ENCODE peak calls at places on chromosomes 5 and 9, in four cellular contexts. A is GM12878, V is K562, B is HepG2. N is an unnamed sample.

GRCh38 chr5:176803027-176803942 is 7.1 kb upstream of the UNC5A start:
- DNase-seq in B (no peak), V (no peak), A (no peak), N (no peak)

GRCh38 chr5:55173696-55174101 is 722 bp upstream of the CDC20B start:
- DNase-seq in V (peak), B (no peak), A (no peak), N (no peak)

GRCh38 chr9:3788211-3788610 is 262.4 kb upstream of the RFX3 start:
- DNase-seq in B (no peak), V (no peak), A (no peak), N (no peak)

GRCh38 chr5:123035320-123035949 is 1.1 kb downstream of the PPIC start:
- DNase-seq in A (no peak), V (peak), B (peak), N (peak)

GRCh38 chr5:132083065-132083678 is 9.6 kb downstream of the CSF2 start:
- DNase-seq in A (no peak), B (no peak), V (no peak), N (no peak)

GRCh38 chr5:132456553-132457361 is 33.8 kb downstream of the IRF1 start:
- DNase-seq in V (no peak), A (peak), B (no peak), N (no peak)

GRCh38 chr5:115419794-115420585 is 123.5 kb upstream of the CCDC112 start:
- DNase-seq in V (no peak), A (no peak), B (no peak), N (no peak)

GRCh38 chr9:136091582-136092352 is 3.3 kb downstream of the NACC2 start:
- DNase-seq in V (no peak), B (no peak), A (no peak), N (no peak)

GRCh38 chr5:84036842-84037241 is 316.2 kb upstream of the HAPLN1 start:
- DNase-seq in A (no peak), V (no peak), B (no peak), N (peak)

GRCh38 chr5:113760486-113760885 is 247.0 kb downstream of the YTHDC2 start:
- DNase-seq in B (no peak), A (no peak), V (no peak), N (no peak)

GRCh38 chr5:136036991-136037705 is 8.4 kb downstream of the TGFBI start:
- DNase-seq in B (no peak), V (no peak), A (peak), N (no peak)

GRCh38 chr5:45643051-45643450 is 53.1 kb downstream of the HCN1 start:
- DNase-seq in B (no peak), A (no peak), V (no peak), N (no peak)

GRCh38 chr9:109793196-109793595 is 13.2 kb downstream of the PALM2AKAP2 start:
- DNase-seq in A (no peak), B (no peak), V (no peak), N (no peak)

GRCh38 chr9:31232485-31232884 is 1152.0 kb upstream of the ACO1 start:
- DNase-seq in V (no peak), A (no peak), B (no peak), N (no peak)

GRCh38 chr5:74885170-74885569 is 19.0 kb upstream of the FAM169A start:
- DNase-seq in B (peak), A (no peak), V (no peak), N (no peak)

GRCh38 chr9:18347381-18348084 is 126.4 kb upstream of the ADAMTSL1 start:
- DNase-seq in A (no peak), V (no peak), B (no peak), N (no peak)

GRCh38 chr5:151060742-151061141 is 20.1 kb downstream of the TNIP1 start:
- DNase-seq in B (no peak), V (no peak), A (no peak), N (no peak)

GRCh38 chr9:7788772-7789171 is 10.8 kb downstream of the DMAC1 start:
- DNase-seq in V (no peak), B (no peak), A (no peak), N (no peak)

GRCh38 chr9:101354143-101354764 is 30.6 kb downstream of the BAAT start:
- DNase-seq in A (no peak), B (peak), V (no peak), N (no peak)

GRCh38 chr9:77647659-77648457 is at the start of gene GNA14:
- DNase-seq in B (no peak), V (no peak), A (no peak), N (peak)

GRCh38 chr5:73823508-73823925 is 197.5 kb downstream of the ARHGEF28 start:
- DNase-seq in V (no peak), A (no peak), B (peak), N (no peak)

GRCh38 chr9:114146735-114147134 is 8.6 kb upstream of the COL27A1 start:
- DNase-seq in B (no peak), V (no peak), A (no peak), N (no peak)

GRCh38 chr5:19104963-19105362 is 883.0 kb downstream of the CDH18 start:
- DNase-seq in V (no peak), A (no peak), B (no peak), N (no peak)

GRCh38 chr9:111975709-111976108 is 79.1 kb downstream of the UGCG start:
- DNase-seq in A (peak), V (no peak), B (peak), N (peak)

GRCh38 chr5:170297589-170298462 is at the start of gene LCP2:
- DNase-seq in A (no peak), V (no peak), B (no peak), N (no peak)

GRCh38 chr5:87074934-87075541 is 192.6 kb upstream of the RASA1 start:
- DNase-seq in B (no peak), V (peak), A (peak), N (no peak)

GRCh38 chr5:73229271-73229670 is 56.3 kb downstream of the TMEM174 start:
- DNase-seq in A (no peak), V (no peak), B (no peak), N (no peak)

GRCh38 chr5:150155258-150156032 is at the start of gene PDGFRB:
- DNase-seq in A (no peak), B (no peak), V (peak), N (peak)

GRCh38 chr5:1754531-1755220 is 45.0 kb downstream of the MRPL36 start:
- DNase-seq in V (no peak), A (no peak), B (no peak), N (no peak)

GRCh38 chr5:143314664-143315063 is 88.8 kb downstream of the NR3C1 start:
- DNase-seq in V (no peak), A (no peak), B (no peak), N (no peak)

GRCh38 chr9:131140550-131140949 is 15.2 kb downstream of the NUP214 start:
- DNase-seq in A (no peak), B (no peak), V (peak), N (no peak)

GRCh38 chr5:103674739-103675138 is 112.2 kb upstream of the NUDT12 start:
- DNase-seq in B (no peak), V (no peak), A (no peak), N (no peak)

GRCh38 chr9:134960701-134961181 is 43.0 kb upstream of the FCN1 start:
- DNase-seq in V (no peak), A (no peak), B (no peak), N (peak)

GRCh38 chr5:53877243-53877642 is 316.8 kb downstream of the NDUFS4 start:
- DNase-seq in B (no peak), A (no peak), V (no peak), N (no peak)

GRCh38 chr5:98769256-98770157 is 4.0 kb upstream of the RGMB start:
- DNase-seq in B (no peak), V (no peak), A (no peak), N (peak)

GRCh38 chr9:36937346-36937745 is 96.7 kb downstream of the PAX5 start:
- DNase-seq in A (no peak), V (no peak), B (no peak), N (no peak)

GRCh38 chr5:59503223-59503622 is 390.3 kb downstream of the PDE4D start:
- DNase-seq in V (no peak), A (no peak), B (no peak), N (no peak)

GRCh38 chr5:74957029-74957781 is 91.0 kb upstream of the FAM169A start:
- DNase-seq in V (no peak), A (no peak), B (no peak), N (no peak)

GRCh38 chr5:7904170-7904569 is 35.2 kb downstream of the MTRR start:
- DNase-seq in B (peak), A (no peak), V (no peak), N (no peak)

GRCh38 chr9:76333964-76334363 is 60.3 kb downstream of the RFK start:
- DNase-seq in V (no peak), B (no peak), A (no peak), N (no peak)

GRCh38 chr5:16179936-16180788 is 571 bp upstream of the MARCHF11 start:
- DNase-seq in V (no peak), B (no peak), A (no peak), N (peak)

GRCh38 chr5:16180789-16181082 is 1.1 kb upstream of the MARCHF11 start:
- DNase-seq in V (no peak), A (no peak), B (no peak), N (no peak)

GRCh38 chr5:16179511-16179935 is at the start of gene MARCHF11:
- DNase-seq in B (no peak), V (no peak), A (no peak), N (peak)

DNA sequence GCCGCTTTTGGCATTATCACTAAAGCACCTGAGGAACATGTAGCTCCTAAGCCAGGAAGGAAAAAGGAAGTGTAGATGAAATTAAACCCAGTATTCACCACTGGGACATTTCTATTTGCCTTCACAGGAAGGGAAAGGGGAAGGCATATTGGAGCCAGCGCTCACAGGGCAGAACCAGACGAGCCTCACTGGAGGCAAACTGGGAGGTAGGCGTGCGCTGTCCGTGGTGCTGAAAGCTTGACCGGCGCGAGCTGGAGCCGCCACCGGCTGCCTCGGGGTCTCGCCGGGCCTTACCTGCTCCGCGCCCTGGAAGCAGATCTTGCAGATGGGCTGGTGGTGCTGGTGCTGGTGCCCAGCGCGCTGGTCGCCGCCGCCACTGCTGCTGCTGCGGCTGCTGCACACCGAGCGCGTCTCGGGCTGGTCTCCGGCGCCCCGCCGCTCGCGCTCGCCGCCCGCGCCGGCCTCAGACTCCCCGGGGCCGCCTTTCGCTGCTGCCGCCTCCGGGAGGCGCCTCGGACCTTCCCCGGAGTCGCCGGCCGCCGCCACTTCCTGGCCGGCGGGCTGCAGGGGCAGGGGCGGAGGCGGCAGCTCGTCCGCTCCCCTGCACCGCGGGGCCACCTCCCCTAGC is 732 bp downstream of the MARCHF11 start:
- DNase-seq in A (no peak), B (peak), V (peak), N (peak)
- TF ChIP-seq USF2 in A (no peak), B (no peak), V (no peak), N (peak)

GRCh38 chr5:124719346-124719967 is 27.0 kb downstream of the ZNF608 start:
- DNase-seq in A (no peak), V (no peak), B (no peak), N (no peak)
- TF ChIP-seq CREB1 in A (no peak), V (no peak), B (no peak), N (no peak)

GRCh38 chr9:107309271-107309670 is 26.2 kb downstream of the RAD23B start:
- DNase-seq in A (peak), B (no peak), V (no peak), N (no peak)
- TF ChIP-seq NR2C2 in A (no peak), B (no peak), V (no peak), N (no peak)

GRCh38 chr9:86767373-86767772 is 179.9 kb downstream of the GAS1 start:
- DNase-seq in A (no peak), B (no peak), V (no peak), N (no peak)

GRCh38 chr9:86768020-86768419 is 179.3 kb downstream of the GAS1 start:
- DNase-seq in V (no peak), A (no peak), B (no peak), N (no peak)

GRCh38 chr9:86771391-86771790 is 175.9 kb downstream of the GAS1 start:
- DNase-seq in A (no peak), B (no peak), V (no peak), N (no peak)

GRCh38 chr9:86766912-86767311 is 180.4 kb downstream of the GAS1 start:
- DNase-seq in A (no peak), B (peak), V (no peak), N (no peak)

GRCh38 chr9:86768709-86769108 is 178.6 kb downstream of the GAS1 start:
- DNase-seq in A (no peak), B (no peak), V (no peak), N (no peak)
- TF ChIP-seq USF2 in A (no peak), B (no peak), V (no peak), N (no peak)

DNA sequence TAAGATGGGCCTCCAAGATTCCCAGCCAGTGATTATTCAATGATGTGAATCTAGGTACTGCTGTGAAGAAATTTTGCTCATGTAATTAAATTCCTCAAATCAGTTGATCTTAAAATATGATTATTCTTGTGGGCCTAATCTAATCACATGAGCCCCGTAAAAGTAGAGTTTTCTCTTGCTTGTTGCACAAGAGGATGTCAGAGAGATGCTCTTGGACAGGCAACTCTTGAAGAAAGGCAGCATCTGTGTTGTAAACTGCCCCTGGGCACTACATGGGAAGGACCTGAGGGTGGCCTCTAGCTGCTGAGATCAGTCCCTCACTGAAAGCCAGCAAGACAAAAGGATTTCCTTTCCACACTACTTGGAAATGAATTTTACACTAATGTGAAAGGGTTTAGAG is 132.9 kb downstream of the TRPM3 start:
- DNase-seq in A (no peak), V (no peak), B (no peak), N (no peak)
- TF ChIP-seq CREB1 in A (no peak), V (no peak), B (no peak), N (no peak)

DNA sequence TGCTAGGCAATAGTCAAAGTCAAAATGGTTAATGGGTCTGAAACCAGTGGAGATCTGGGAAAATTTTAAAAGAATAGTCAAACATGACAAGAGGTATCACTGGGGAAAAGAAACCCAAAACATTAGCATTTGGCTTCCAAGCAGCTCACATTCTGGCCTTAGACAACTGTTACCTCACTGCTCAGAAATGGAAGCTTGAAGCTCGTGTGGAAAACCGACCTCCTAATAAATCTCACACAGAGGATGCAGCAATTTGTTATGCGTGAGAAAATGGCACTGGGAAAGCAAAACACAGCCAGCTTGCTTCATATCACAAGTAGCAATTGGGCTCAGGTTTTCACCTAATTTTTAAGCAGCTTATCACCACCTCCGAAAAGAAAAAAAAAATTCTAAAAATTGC is 103.3 kb upstream of the TAS2R1 start:
- DNase-seq in A (no peak), V (no peak), B (no peak), N (no peak)
- TF ChIP-seq NR2C2 in A (no peak), V (no peak), B (no peak), N (no peak)

GRCh38 chr5:57887851-57888621 is 405.4 kb upstream of the ACTBL2 start:
- DNase-seq in V (peak), B (peak), A (no peak), N (peak)
- TF ChIP-seq USF2 in V (no peak), B (no peak), A (no peak), N (no peak)

GRCh38 chr5:65483474-65484346 is 2.0 kb upstream of the ADAMTS6 start:
- DNase-seq in A (peak), V (no peak), B (peak), N (no peak)

GRCh38 chr5:65482727-65483473 is 1.2 kb upstream of the ADAMTS6 start:
- DNase-seq in V (peak), B (peak), A (peak), N (no peak)

GRCh38 chr5:65481171-65481575 is 547 bp downstream of the ADAMTS6 start:
- DNase-seq in B (no peak), V (no peak), A (no peak), N (no peak)

GRCh38 chr5:65481635-65482271 is at the start of gene ADAMTS6:
- DNase-seq in B (peak), V (peak), A (peak), N (peak)

GRCh38 chr5:65482280-65482726 is 583 bp upstream of the ADAMTS6 start:
- DNase-seq in B (no peak), A (no peak), V (peak), N (no peak)
- TF ChIP-seq CREB1 in B (no peak), A (no peak), V (no peak), N (no peak)

GRCh38 chr5:36530249-36530648 is 76.2 kb upstream of the SLC1A3 start:
- DNase-seq in V (no peak), B (no peak), A (no peak), N (no peak)
- TF ChIP-seq NR2C2 in V (no peak), B (no peak), A (no peak), N (no peak)